ENCODE peak calls at places on chromosome 18, in seven cellular contexts. X is H9, B is mesendoderm, Z is mesenchymal stem cell, Q is IMR-90, I is H1, F is trophoblast cell. T is an unnamed sample.

GRCh38 chr18:25805323-25805722 is 285.1 kb downstream of the SS18 start:
- DNase-seq in X (no peak), B (no peak), Z (peak), Q (peak), I (no peak), F (no peak), T (no peak)

GRCh38 chr18:79381811-79382311 is 13.9 kb upstream of the NFATC1 start:
- DNase-seq in X (peak), B (no peak), Z (no peak), Q (no peak), I (no peak), F (no peak), T (no peak)

GRCh38 chr18:54359233-54359632 is 1.5 kb downstream of the C18orf54 start:
- DNase-seq in X (no peak), B (no peak), Z (no peak), Q (peak), I (no peak), F (peak), T (no peak)

GRCh38 chr18:56238576-56238975 is 399.8 kb downstream of the TXNL1 start:
- DNase-seq in X (no peak), B (peak), Z (no peak), Q (no peak), I (no peak), F (no peak), T (no peak)

GRCh38 chr18:58766164-58766563 is 94.9 kb downstream of the MALT1 start:
- DNase-seq in X (peak), B (no peak), Z (no peak), Q (no peak), I (peak), F (no peak), T (no peak)

GRCh38 chr18:15165048-15165447 is 417.1 kb downstream of the ANKRD30B start:
- DNase-seq in X (no peak), B (peak), Z (no peak), Q (no peak), I (no peak), F (no peak), T (no peak)

GRCh38 chr18:49878567-49878966 is 65.2 kb upstream of the ACAA2 start:
- DNase-seq in X (no peak), B (no peak), Z (peak), Q (peak), I (no peak), F (no peak), T (no peak)

GRCh38 chr18:79948719-79949411 is 2.6 kb downstream of the SLC66A2 start:
- DNase-seq in X (peak), B (no peak), Z (no peak), Q (no peak), I (no peak), F (no peak), T (no peak)

GRCh38 chr18:48136051-48136543 is 205.6 kb upstream of the SMAD2 start:
- DNase-seq in X (no peak), B (no peak), Z (no peak), Q (no peak), I (no peak), F (peak), T (no peak)

GRCh38 chr18:73942956-73943355 is 204.7 kb downstream of the FBXO15 start:
- DNase-seq in X (no peak), B (no peak), Z (no peak), Q (no peak), I (no peak), F (no peak), T (no peak)

GRCh38 chr18:10213526-10213925 is 240.9 kb upstream of the APCDD1 start:
- DNase-seq in X (no peak), B (peak), Z (peak), Q (peak), I (no peak), F (peak), T (no peak)

GRCh38 chr18:24915547-24915946 is 436.4 kb downstream of the ZNF521 start:
- DNase-seq in X (no peak), B (no peak), Z (peak), Q (peak), I (no peak), F (no peak), T (no peak)

GRCh38 chr18:79496978-79497637 is 101.4 kb downstream of the NFATC1 start:
- DNase-seq in X (no peak), B (no peak), Z (peak), Q (peak), I (no peak), F (no peak), T (no peak)

GRCh38 chr18:24663026-24663425 is 202.6 kb downstream of the HRH4 start:
- DNase-seq in X (no peak), B (no peak), Z (no peak), Q (no peak), I (no peak), F (no peak), T (no peak)

GRCh38 chr18:75489493-75490190 is 62.1 kb upstream of the SMIM21 start:
- DNase-seq in X (no peak), B (no peak), Z (peak), Q (peak), I (no peak), F (peak), T (no peak)

GRCh38 chr18:32301976-32302743 is 112.3 kb downstream of the MEP1B start:
- DNase-seq in X (no peak), B (no peak), Z (peak), Q (peak), I (no peak), F (peak), T (no peak)

GRCh38 chr18:49135871-49136270 is 185.1 kb upstream of the SMAD7 start:
- DNase-seq in X (no peak), B (peak), Z (peak), Q (peak), I (no peak), F (peak), T (no peak)

GRCh38 chr18:33020877-33021276 is 248.1 kb upstream of the KLHL14 start:
- DNase-seq in X (no peak), B (no peak), Z (no peak), Q (no peak), I (no peak), F (no peak), T (no peak)

GRCh38 chr18:36828157-36828629 is 609 bp downstream of the TPGS2 start:
- DNase-seq in X (peak), B (peak), Z (peak), Q (peak), I (no peak), F (peak), T (peak)

GRCh38 chr18:72675394-72675793 is 131.3 kb upstream of the CBLN2 start:
- DNase-seq in X (peak), B (peak), Z (no peak), Q (no peak), I (no peak), F (peak), T (no peak)

GRCh38 chr18:76437011-76437410 is 58.0 kb downstream of the ZNF516 start:
- DNase-seq in X (peak), B (no peak), Z (no peak), Q (no peak), I (no peak), F (no peak), T (no peak)

GRCh38 chr18:22032392-22032961 is 136.9 kb upstream of the GATA6 start:
- DNase-seq in X (no peak), B (peak), Z (peak), Q (peak), I (no peak), F (peak), T (peak)

GRCh38 chr18:65287642-65288041 is 463.2 kb upstream of the CDH7 start:
- DNase-seq in X (no peak), B (no peak), Z (no peak), Q (no peak), I (no peak), F (no peak), T (no peak)

GRCh38 chr18:45449761-45450227 is 165.5 kb upstream of the SLC14A2 start:
- DNase-seq in X (no peak), B (no peak), Z (no peak), Q (no peak), I (no peak), F (no peak), T (no peak)

GRCh38 chr18:72605350-72605749 is 61.2 kb upstream of the CBLN2 start:
- DNase-seq in X (no peak), B (peak), Z (no peak), Q (no peak), I (no peak), F (no peak), T (no peak)

GRCh38 chr18:67794512-67794911 is 278.0 kb upstream of the DSEL start:
- DNase-seq in X (no peak), B (no peak), Z (peak), Q (peak), I (no peak), F (no peak), T (no peak)

GRCh38 chr18:42604820-42605219 is 510.7 kb downstream of the RIT2 start:
- DNase-seq in X (no peak), B (no peak), Z (no peak), Q (no peak), I (no peak), F (no peak), T (no peak)

GRCh38 chr18:79779700-79780190 is 18.0 kb upstream of the KCNG2 start:
- DNase-seq in X (no peak), B (no peak), Z (no peak), Q (no peak), I (no peak), F (no peak), T (no peak)

DNA sequence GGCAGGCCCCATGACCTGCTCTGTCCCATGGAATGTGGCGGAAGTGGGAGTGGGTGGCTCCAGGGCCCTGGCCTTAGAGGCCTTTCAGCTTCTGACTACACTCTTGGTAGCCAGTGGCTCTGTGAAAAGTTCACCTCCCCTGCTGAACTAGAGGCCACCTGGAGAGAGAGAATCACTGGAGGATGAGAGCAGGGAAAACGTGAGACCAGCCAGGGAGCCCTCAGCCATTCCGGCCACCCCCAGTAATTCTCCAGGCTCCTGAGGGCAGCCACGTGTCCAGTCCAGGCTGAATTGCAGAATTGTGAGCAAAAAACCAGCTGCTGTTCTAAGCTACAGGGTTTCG is 10.5 kb downstream of the COLEC12 start:
- DNase-seq in X (no peak), B (peak), Z (no peak), Q (no peak), I (no peak), F (peak), T (no peak)
- H2BK120ac ChIP-seq in X (no peak), B (no peak), Z (no peak), Q (peak), I (no peak), F (peak), T (no peak)

DNA sequence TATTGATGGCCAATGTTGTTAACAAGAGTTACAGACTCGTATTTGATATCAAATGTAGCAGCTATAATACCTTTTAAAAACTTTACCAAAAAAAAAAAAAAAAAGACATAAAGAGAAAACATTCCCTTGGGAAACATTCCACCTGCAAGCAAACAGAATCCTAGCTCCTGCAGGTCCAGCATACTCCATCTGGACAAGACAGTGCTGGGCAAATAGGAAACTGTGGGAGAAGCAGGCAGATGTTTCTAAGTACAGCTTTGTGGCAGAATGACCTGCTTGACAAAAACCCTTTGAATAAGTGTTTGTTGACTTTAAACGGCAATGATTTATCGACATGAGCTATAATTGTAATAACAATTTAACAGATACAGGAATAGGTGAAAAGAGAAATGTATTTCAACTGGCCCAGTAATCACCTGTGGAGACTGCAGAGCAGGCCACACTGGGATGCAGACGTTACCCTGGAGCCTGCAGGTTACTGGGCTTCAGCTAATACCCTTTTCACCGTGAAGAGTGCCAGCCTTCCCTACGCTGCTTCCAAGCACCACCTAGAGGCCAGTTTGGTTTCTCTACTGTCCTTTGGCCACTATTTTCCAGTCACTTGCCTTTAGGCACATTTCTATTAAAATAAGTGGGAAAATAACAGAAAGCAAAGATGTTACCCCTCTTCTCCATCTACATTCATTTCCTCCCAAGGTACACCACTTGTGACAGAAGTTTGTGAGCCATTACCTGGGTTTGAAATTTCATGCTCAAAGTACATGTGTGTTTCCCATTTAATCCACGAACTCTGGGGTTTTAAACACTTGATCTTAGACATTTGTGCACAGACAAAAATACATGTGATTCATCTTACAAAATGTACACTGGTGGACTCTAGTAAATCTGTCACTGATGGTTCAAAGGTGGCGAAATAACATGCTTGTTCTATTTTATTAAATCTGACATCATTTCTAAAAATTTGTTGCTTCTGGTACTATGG is 96.9 kb upstream of the ZNF397 start:
- DNase-seq in X (peak), B (peak), Z (peak), Q (peak), I (peak), F (peak), T (peak)
- H2BK120ac ChIP-seq in X (no peak), B (no peak), Z (no peak), Q (no peak), I (no peak), F (no peak), T (no peak)

GRCh38 chr18:62904396-62905285 is 189.3 kb downstream of the PHLPP1 start:
- DNase-seq in X (no peak), B (no peak), Z (no peak), Q (no peak), I (no peak), F (no peak), T (no peak)
- H2BK120ac ChIP-seq in X (no peak), B (no peak), Z (no peak), Q (no peak), I (no peak), F (no peak), T (no peak)

DNA sequence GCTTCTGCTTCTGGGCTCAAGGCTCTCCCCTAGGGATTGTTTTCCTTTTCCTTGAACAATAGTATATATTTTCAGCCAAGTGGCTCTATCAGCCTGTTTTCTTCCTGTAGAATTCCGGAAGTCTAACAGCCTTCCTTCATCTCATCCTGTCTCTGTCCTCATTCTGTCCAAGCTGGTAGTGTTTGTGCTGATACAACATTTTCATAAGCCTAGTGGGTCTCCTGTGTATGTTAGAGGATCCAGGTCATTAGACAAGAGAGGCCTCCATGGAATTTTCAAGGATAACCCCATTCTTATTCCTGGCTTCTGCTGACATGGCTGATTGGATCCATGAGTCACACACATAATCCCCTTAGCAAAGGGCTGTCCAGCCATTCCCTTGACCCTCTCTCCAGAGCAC is 467.6 kb downstream of the PTPRM start:
- DNase-seq in X (no peak), B (no peak), Z (no peak), Q (no peak), I (no peak), F (no peak), T (no peak)
- H2BK120ac ChIP-seq in X (no peak), B (no peak), Z (no peak), Q (no peak), I (no peak), F (no peak), T (no peak)

T was measured in neuronal stem cell.